ENCODE peak calls at places on chromosomes 3 and 15, in ten cellular contexts. R is lower leg skin; C is right lobe of liver; O is HCT116; L is breast epithelium; F is tibial artery; I is fibroblast of the aortic adventitia; D is CD8-positive, alpha-beta T cell; A is psoas muscle; B is esophagus squamous epithelium. J is an unnamed sample.

GRCh38 chr3:138222316-138222715 is 35.2 kb downstream of the ARMC8 start:
- DNase-seq in R (no peak), C (no peak), O (no peak), L (no peak), F (no peak), I (no peak), D (no peak), A (no peak), B (no peak), J (no peak)

GRCh38 chr3:10756546-10756945 is 59.5 kb upstream of the SLC6A11 start:
- DNase-seq in R (no peak), C (no peak), O (no peak), L (no peak), F (no peak), I (no peak), D (no peak), A (no peak), B (no peak), J (no peak)

GRCh38 chr3:127698264-127699097 is 25.7 kb downstream of the ABTB1 start:
- DNase-seq in R (no peak), C (peak), O (no peak), L (no peak), F (no peak), I (no peak), D (no peak), A (no peak), B (no peak), J (no peak)

GRCh38 chr15:36774765-36775164 is 195.3 kb downstream of the CDIN1 start:
- DNase-seq in R (no peak), C (no peak), O (no peak), L (no peak), F (no peak), I (no peak), D (no peak), A (no peak), B (no peak), J (no peak)

GRCh38 chr3:33355611-33356010 is 78.4 kb downstream of the FBXL2 start:
- DNase-seq in R (no peak), C (no peak), O (no peak), L (no peak), F (no peak), I (peak), D (no peak), A (no peak), B (no peak), J (no peak)

GRCh38 chr3:16231983-16232382 is 32.8 kb downstream of the DPH3 start:
- DNase-seq in R (no peak), C (no peak), O (no peak), L (no peak), F (no peak), I (no peak), D (no peak), A (no peak), B (no peak), J (no peak)

GRCh38 chr15:80615783-80616391 is 79.2 kb upstream of the ABHD17C start:
- DNase-seq in R (peak), C (peak), O (no peak), L (peak), F (no peak), I (peak), D (no peak), A (peak), B (no peak), J (no peak)

GRCh38 chr15:70091649-70092461 is 5.9 kb downstream of the TLE3 start:
- DNase-seq in R (peak), C (peak), O (no peak), L (no peak), F (no peak), I (no peak), D (peak), A (no peak), B (no peak), J (no peak)

GRCh38 chr3:195543642-195544536 is 764 bp upstream of the PPP1R2 start:
- DNase-seq in R (no peak), C (peak), O (no peak), L (no peak), F (no peak), I (peak), D (peak), A (no peak), B (no peak), J (no peak)

GRCh38 chr15:89903015-89903857 is 9.4 kb upstream of the AP3S2 start:
- DNase-seq in R (no peak), C (no peak), O (no peak), L (no peak), F (no peak), I (no peak), D (no peak), A (no peak), B (no peak), J (no peak)

GRCh38 chr3:51099794-51100542 is 285.1 kb upstream of the MANF start:
- DNase-seq in R (peak), C (no peak), O (peak), L (no peak), F (peak), I (peak), D (no peak), A (no peak), B (no peak), J (peak)

GRCh38 chr3:43349759-43350158 is 63.4 kb downstream of the SNRK start:
- DNase-seq in R (no peak), C (no peak), O (no peak), L (no peak), F (no peak), I (no peak), D (no peak), A (no peak), B (no peak), J (no peak)

GRCh38 chr3:153210660-153211059 is 48.6 kb downstream of the RAP2B start:
- DNase-seq in R (no peak), C (no peak), O (no peak), L (no peak), F (no peak), I (peak), D (no peak), A (no peak), B (no peak), J (no peak)

GRCh38 chr3:52218026-52218425 is 7.4 kb downstream of the TLR9 start:
- DNase-seq in R (no peak), C (peak), O (no peak), L (no peak), F (no peak), I (no peak), D (no peak), A (no peak), B (no peak), J (no peak)

GRCh38 chr3:124774305-124774673 is 44.0 kb downstream of the UMPS start:
- DNase-seq in R (no peak), C (no peak), O (no peak), L (peak), F (peak), I (peak), D (no peak), A (peak), B (no peak), J (no peak)

GRCh38 chr3:52780298-52780585 is 2.8 kb downstream of the ITIH1 start:
- DNase-seq in R (no peak), C (peak), O (no peak), L (no peak), F (no peak), I (no peak), D (no peak), A (no peak), B (no peak), J (no peak)

GRCh38 chr3:124529826-124530571 is 200.3 kb upstream of the UMPS start:
- DNase-seq in R (no peak), C (no peak), O (no peak), L (peak), F (no peak), I (no peak), D (no peak), A (no peak), B (no peak), J (no peak)

GRCh38 chr15:82828064-82828463 is 18.6 kb downstream of the WHAMM start:
- DNase-seq in R (no peak), C (no peak), O (no peak), L (no peak), F (no peak), I (peak), D (no peak), A (no peak), B (no peak), J (no peak)

GRCh38 chr15:69807752-69808151 is 290.0 kb downstream of the TLE3 start:
- DNase-seq in R (peak), C (no peak), O (peak), L (peak), F (peak), I (no peak), D (no peak), A (no peak), B (no peak), J (no peak)

GRCh38 chr3:195260286-195260905 is 10.6 kb downstream of the XXYLT1 start:
- DNase-seq in R (no peak), C (no peak), O (no peak), L (no peak), F (peak), I (no peak), D (peak), A (no peak), B (no peak), J (no peak)

GRCh38 chr3:76487446-76487845 is 552.5 kb upstream of the ROBO2 start:
- DNase-seq in R (no peak), C (no peak), O (no peak), L (no peak), F (no peak), I (no peak), D (no peak), A (no peak), B (no peak), J (no peak)

GRCh38 chr15:69403611-69404010 is 10.5 kb upstream of the KIF23 start:
- DNase-seq in R (no peak), C (no peak), O (no peak), L (no peak), F (no peak), I (peak), D (no peak), A (no peak), B (no peak), J (peak)

GRCh38 chr15:90022345-90022744 is 21.2 kb downstream of the ZNF710 start:
- DNase-seq in R (no peak), C (no peak), O (no peak), L (no peak), F (no peak), I (no peak), D (no peak), A (no peak), B (no peak), J (no peak)

GRCh38 chr3:108845709-108846293 is 23.2 kb downstream of the TRAT1 start:
- DNase-seq in R (no peak), C (no peak), O (no peak), L (no peak), F (no peak), I (no peak), D (no peak), A (no peak), B (no peak), J (no peak)

GRCh38 chr15:80199869-80200268 is 47.1 kb downstream of the FAH start:
- DNase-seq in R (no peak), C (no peak), O (no peak), L (no peak), F (no peak), I (no peak), D (no peak), A (no peak), B (no peak), J (no peak)

DNA sequence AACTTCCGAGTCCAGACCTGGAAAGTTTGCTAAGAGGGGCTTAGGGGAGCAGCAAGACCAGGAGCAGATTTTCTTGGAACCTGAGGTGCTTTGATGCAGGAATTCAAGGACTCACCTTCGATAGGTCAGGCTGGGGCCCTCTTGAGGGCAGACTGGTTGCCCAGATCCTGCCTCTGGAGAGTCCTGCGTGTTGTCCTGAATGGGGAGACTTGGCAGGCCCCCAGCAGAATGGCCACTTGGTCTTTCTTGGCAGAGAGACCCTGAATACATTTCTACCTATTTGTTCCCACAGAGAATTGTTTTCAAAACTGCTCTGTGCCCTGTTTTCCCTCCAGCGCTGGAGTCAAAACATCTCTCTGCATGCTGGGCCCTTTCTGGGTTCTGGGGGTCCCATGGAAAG is 4.2 kb downstream of the KLF13 start:
- DNase-seq in R (no peak), C (no peak), O (no peak), L (no peak), F (no peak), I (no peak), D (no peak), A (no peak), B (no peak), J (no peak)
- H3K4me3 ChIP-seq in R (no peak), C (no peak), O (no peak), L (peak), F (no peak), I (no peak), D (peak), A (no peak), B (no peak), J (no peak)

GRCh38 chr3:180594631-180595348 is 7.2 kb upstream of the TTC14 start:
- DNase-seq in R (no peak), C (no peak), O (peak), L (no peak), F (no peak), I (peak), D (no peak), A (no peak), B (no peak), J (no peak)
- TF ChIP-seq CTCF in R (no peak), C (no peak), O (peak), L (no peak), F (no peak), I (peak), D (no peak), A (no peak), B (no peak), J (peak)

GRCh38 chr3:169644750-169645149 is 18.8 kb downstream of the MECOM start:
- DNase-seq in R (no peak), C (no peak), O (no peak), L (no peak), F (no peak), I (no peak), D (no peak), A (no peak), B (no peak), J (no peak)
- H3K4me3 ChIP-seq in R (no peak), C (no peak), O (no peak), L (no peak), F (no peak), I (no peak), D (no peak), A (no peak), B (no peak), J (no peak)

DNA sequence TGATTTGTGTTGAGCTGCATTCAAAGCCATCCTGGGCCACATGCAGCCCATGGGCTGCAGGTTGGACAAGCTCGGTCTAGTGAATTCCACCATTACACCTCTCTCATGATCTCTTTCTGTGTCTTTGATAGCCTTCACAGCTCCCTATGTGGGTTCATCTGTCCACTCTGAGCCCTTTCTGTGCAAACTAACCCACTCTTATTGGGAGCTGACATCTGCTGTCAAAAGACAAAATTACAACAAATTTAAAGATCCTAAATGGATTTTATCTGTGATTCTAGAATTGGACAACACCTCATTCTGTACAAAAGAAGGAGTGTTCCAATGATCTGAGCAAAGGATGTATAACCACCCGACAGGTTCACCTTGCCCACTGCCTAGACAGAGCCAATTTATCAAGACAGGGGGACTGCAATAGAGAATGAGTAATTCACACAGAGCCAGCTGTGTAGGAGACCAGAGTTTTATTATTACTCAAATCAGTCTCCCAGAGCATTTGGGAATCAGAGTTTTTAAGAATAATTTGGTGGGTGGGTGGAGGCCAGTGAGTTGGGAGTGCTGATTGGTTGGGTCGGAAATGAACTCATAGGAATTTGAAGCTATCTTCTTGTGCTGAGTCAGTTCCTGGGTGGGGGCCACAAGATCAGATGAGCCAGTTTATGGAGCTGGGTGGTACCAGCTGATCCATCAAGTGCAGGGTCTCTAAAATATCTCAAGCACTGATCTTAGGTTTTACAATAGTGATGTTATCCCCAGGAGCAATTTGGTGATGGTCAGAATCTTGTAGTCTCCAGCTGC is 2.6 kb upstream of the XYLB start:
- DNase-seq in R (no peak), C (no peak), O (no peak), L (no peak), F (no peak), I (peak), D (no peak), A (no peak), B (no peak), J (no peak)
- TF ChIP-seq CTCF in R (no peak), C (no peak), O (no peak), L (no peak), F (no peak), I (no peak), D (no peak), A (no peak), B (no peak), J (no peak)

GRCh38 chr3:45664558-45664957 is 24.6 kb upstream of the SACM1L start:
- DNase-seq in R (no peak), C (no peak), O (no peak), L (peak), F (no peak), I (no peak), D (peak), A (no peak), B (no peak), J (no peak)
- H3K4me3 ChIP-seq in R (no peak), C (peak), O (no peak), L (peak), F (peak), I (peak), D (peak), A (peak), B (peak), J (no peak)

GRCh38 chr15:48112242-48112641 is 8.5 kb upstream of the SLC24A5 start:
- DNase-seq in R (no peak), C (no peak), O (peak), L (no peak), F (no peak), I (peak), D (no peak), A (no peak), B (no peak), J (no peak)
- TF ChIP-seq CTCF in R (no peak), C (no peak), O (no peak), L (no peak), F (peak), I (peak), D (no peak), A (peak), B (no peak), J (peak)

DNA sequence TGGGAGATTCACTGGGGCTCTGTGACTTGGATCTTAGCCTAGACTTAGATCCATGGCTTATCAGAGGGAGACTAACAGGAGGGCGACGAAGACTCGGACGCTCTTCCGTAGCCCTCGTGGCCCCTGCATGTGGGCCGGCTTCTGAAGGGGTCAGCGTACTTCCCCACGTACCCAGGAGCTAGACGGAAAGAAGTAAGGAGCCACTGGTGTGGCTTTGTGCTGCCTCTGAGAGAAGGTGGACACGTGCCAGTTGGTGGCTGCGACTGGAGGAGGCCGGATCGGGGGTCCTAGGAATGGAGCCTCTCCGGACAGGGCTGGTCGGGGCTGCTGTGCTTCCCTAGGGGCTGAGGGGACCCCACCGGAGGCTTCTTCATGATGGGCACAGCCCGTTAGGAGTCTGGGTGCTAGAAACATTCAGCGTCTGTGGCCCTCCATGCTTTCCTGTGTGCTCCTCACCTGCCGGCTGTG is 1.0 kb downstream of the NRROS start:
- DNase-seq in R (no peak), C (no peak), O (no peak), L (no peak), F (no peak), I (no peak), D (no peak), A (no peak), B (no peak), J (no peak)
- H3K4me3 ChIP-seq in R (peak), C (peak), O (no peak), L (peak), F (peak), I (no peak), D (peak), A (peak), B (peak), J (peak)

GRCh38 chr3:154765241-154765640 is 314.9 kb upstream of the MME start:
- DNase-seq in R (no peak), C (no peak), O (no peak), L (no peak), F (no peak), I (no peak), D (no peak), A (no peak), B (no peak), J (no peak)
- TF ChIP-seq CTCF in R (no peak), C (no peak), O (no peak), L (no peak), F (no peak), I (no peak), D (no peak), A (no peak), B (no peak), J (no peak)

DNA sequence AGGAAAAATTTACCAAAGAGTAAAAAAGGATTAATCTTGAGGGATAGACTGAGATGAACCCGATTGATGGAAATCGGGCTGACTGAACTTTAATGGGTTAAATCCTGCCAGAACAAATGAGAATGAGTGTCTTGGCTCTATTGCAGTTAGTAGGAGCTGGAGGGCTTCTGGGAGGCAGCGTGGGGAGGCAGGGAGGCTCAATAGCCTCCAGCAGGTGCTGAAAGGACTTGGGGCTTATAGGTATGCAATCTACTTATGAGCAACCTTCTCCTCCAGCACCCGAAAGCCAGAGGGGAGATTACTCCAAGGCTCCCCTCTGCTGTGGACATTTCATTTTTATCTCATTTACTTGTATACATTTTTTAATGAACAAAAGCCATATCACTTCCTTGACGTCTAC is 1.0 kb upstream of the CRYBG3 start:
- DNase-seq in R (no peak), C (no peak), O (no peak), L (no peak), F (no peak), I (no peak), D (no peak), A (no peak), B (no peak), J (no peak)
- H3K4me3 ChIP-seq in R (no peak), C (peak), O (peak), L (peak), F (peak), I (peak), D (peak), A (peak), B (peak), J (peak)

GRCh38 chr3:72381584-72381983 is 466.7 kb downstream of the SHQ1 start:
- DNase-seq in R (no peak), C (no peak), O (no peak), L (no peak), F (no peak), I (no peak), D (no peak), A (no peak), B (no peak), J (no peak)
- TF ChIP-seq CTCF in R (no peak), C (no peak), O (no peak), L (no peak), F (no peak), I (no peak), D (no peak), A (no peak), B (no peak), J (no peak)